ENCODE peak calls at places on chromosomes 6 and 20, in nine cellular contexts. H, M, G, K, V, Q, N, I and R are unnamed samples.

GRCh38 chr6:142784344-142784743 is 160.6 kb downstream of the HIVEP2 start:
- DNase-seq in H (no peak), M (no peak), G (no peak), K (peak), V (no peak), Q (no peak), N (no peak), I (no peak), R (no peak)

GRCh38 chr20:25197870-25198190 is 2.3 kb downstream of the ENTPD6 start:
- DNase-seq in H (no peak), M (no peak), G (no peak), K (no peak), V (no peak), Q (no peak), N (no peak), I (no peak), R (no peak)

GRCh38 chr20:2206957-2207769 is 88.6 kb upstream of the TGM3 start:
- DNase-seq in H (peak), M (peak), G (peak), K (peak), V (peak), Q (peak), N (peak), I (peak), R (peak)

GRCh38 chr6:27553123-27553904 is 80.4 kb upstream of the ZNF184 start:
- DNase-seq in H (no peak), M (peak), G (no peak), K (peak), V (no peak), Q (no peak), N (no peak), I (peak), R (peak)

GRCh38 chr20:13249118-13249859 is 28.2 kb downstream of the ISM1 start:
- DNase-seq in H (no peak), M (no peak), G (no peak), K (no peak), V (no peak), Q (peak), N (no peak), I (no peak), R (no peak)

GRCh38 chr20:10622657-10623418 is 51.0 kb downstream of the JAG1 start:
- DNase-seq in H (no peak), M (no peak), G (no peak), K (peak), V (no peak), Q (peak), N (peak), I (no peak), R (peak)

GRCh38 chr20:42531675-42531985 is 658.1 kb downstream of the PTPRT start:
- DNase-seq in H (no peak), M (no peak), G (no peak), K (no peak), V (no peak), Q (no peak), N (no peak), I (no peak), R (no peak)

GRCh38 chr6:3862038-3862437 is 12.9 kb downstream of the FAM50B start:
- DNase-seq in H (no peak), M (no peak), G (no peak), K (no peak), V (no peak), Q (no peak), N (no peak), I (no peak), R (no peak)

GRCh38 chr6:167736486-167737204 is 90.1 kb upstream of the AFDN start:
- DNase-seq in H (no peak), M (no peak), G (no peak), K (no peak), V (no peak), Q (no peak), N (no peak), I (no peak), R (no peak)

GRCh38 chr20:48721324-48722001 is 106.3 kb downstream of the PREX1 start:
- DNase-seq in H (no peak), M (no peak), G (no peak), K (no peak), V (no peak), Q (no peak), N (no peak), I (no peak), R (no peak)

GRCh38 chr20:44787299-44787698 is 23.0 kb downstream of the RIMS4 start:
- DNase-seq in H (no peak), M (no peak), G (no peak), K (no peak), V (no peak), Q (no peak), N (no peak), I (no peak), R (no peak)

GRCh38 chr20:49701313-49701731 is 12.4 kb downstream of the B4GALT5 start:
- DNase-seq in H (no peak), M (no peak), G (peak), K (no peak), V (no peak), Q (no peak), N (no peak), I (peak), R (no peak)

GRCh38 chr6:31738048-31738979 is 1.5 kb upstream of the MSH5 start:
- DNase-seq in H (no peak), M (peak), G (peak), K (peak), V (peak), Q (peak), N (peak), I (no peak), R (no peak)

GRCh38 chr6:56978530-56978929 is 23.6 kb downstream of the BEND6 start:
- DNase-seq in H (no peak), M (no peak), G (no peak), K (no peak), V (no peak), Q (no peak), N (no peak), I (no peak), R (no peak)

GRCh38 chr6:37033255-37033654 is 27.8 kb downstream of the FGD2 start:
- DNase-seq in H (no peak), M (no peak), G (no peak), K (no peak), V (peak), Q (no peak), N (no peak), I (no peak), R (peak)

GRCh38 chr20:2874456-2874855 is 1.2 kb downstream of the PTPRA start:
- DNase-seq in H (no peak), M (no peak), G (no peak), K (no peak), V (no peak), Q (no peak), N (no peak), I (no peak), R (no peak)

GRCh38 chr6:132933085-132933484 is 118.7 kb downstream of the RPS12 start:
- DNase-seq in H (no peak), M (no peak), G (no peak), K (peak), V (no peak), Q (no peak), N (no peak), I (peak), R (no peak)

GRCh38 chr20:16475225-16475624 is 98.0 kb downstream of the KIF16B start:
- DNase-seq in H (no peak), M (no peak), G (no peak), K (peak), V (no peak), Q (no peak), N (peak), I (no peak), R (no peak)

GRCh38 chr20:35171753-35172433 is at the start of gene PROCR:
- DNase-seq in H (no peak), M (peak), G (peak), K (peak), V (no peak), Q (peak), N (peak), I (peak), R (peak)

GRCh38 chr6:169867751-169868191 is 116.3 kb downstream of the ERMARD start:
- DNase-seq in H (no peak), M (no peak), G (no peak), K (no peak), V (no peak), Q (no peak), N (no peak), I (no peak), R (no peak)

GRCh38 chr6:158031445-158032353 is 50.0 kb downstream of the SYNJ2 start:
- DNase-seq in H (no peak), M (no peak), G (peak), K (peak), V (no peak), Q (no peak), N (no peak), I (no peak), R (peak)

GRCh38 chr6:76764057-76764456 is 691.6 kb upstream of the IMPG1 start:
- DNase-seq in H (no peak), M (no peak), G (no peak), K (no peak), V (no peak), Q (no peak), N (no peak), I (no peak), R (no peak)

GRCh38 chr6:46734867-46735719 is at the start of gene PLA2G7:
- DNase-seq in H (no peak), M (peak), G (no peak), K (peak), V (no peak), Q (no peak), N (no peak), I (peak), R (peak)

GRCh38 chr6:63352587-63353281 is 33.0 kb upstream of the LGSN start:
- DNase-seq in H (no peak), M (peak), G (peak), K (peak), V (no peak), Q (peak), N (peak), I (no peak), R (peak)

GRCh38 chr6:168514216-168514615 is 73.2 kb downstream of the SMOC2 start:
- DNase-seq in H (no peak), M (peak), G (no peak), K (no peak), V (no peak), Q (peak), N (peak), I (no peak), R (no peak)

GRCh38 chr6:11536795-11537194 is 754 bp upstream of the TMEM170B start:
- DNase-seq in H (no peak), M (no peak), G (no peak), K (no peak), V (no peak), Q (peak), N (no peak), I (no peak), R (no peak)

GRCh38 chr20:13865156-13865555 is 80.3 kb downstream of the NDUFAF5 start:
- DNase-seq in H (no peak), M (no peak), G (no peak), K (peak), V (no peak), Q (no peak), N (no peak), I (no peak), R (no peak)

GRCh38 chr6:3841711-3842565 is 7.2 kb upstream of the FAM50B start:
- DNase-seq in H (no peak), M (peak), G (no peak), K (peak), V (no peak), Q (no peak), N (peak), I (no peak), R (no peak)

GRCh38 chr6:46217671-46218131 is 46.9 kb upstream of the ENPP5 start:
- DNase-seq in H (no peak), M (peak), G (no peak), K (no peak), V (no peak), Q (no peak), N (no peak), I (no peak), R (no peak)

GRCh38 chr6:154479388-154480143 is 30.9 kb downstream of the CNKSR3 start:
- DNase-seq in H (no peak), M (no peak), G (no peak), K (peak), V (no peak), Q (no peak), N (no peak), I (no peak), R (no peak)

GRCh38 chr6:80728830-80729229 is 622.4 kb downstream of the BCKDHB start:
- DNase-seq in H (no peak), M (no peak), G (no peak), K (no peak), V (no peak), Q (no peak), N (no peak), I (no peak), R (no peak)

GRCh38 chr6:31919624-31920303 is 7.8 kb upstream of the C2 start:
- DNase-seq in H (no peak), M (no peak), G (no peak), K (no peak), V (no peak), Q (no peak), N (no peak), I (no peak), R (no peak)

GRCh38 chr6:134132494-134133141 is 80.2 kb upstream of the SLC2A12 start:
- DNase-seq in H (no peak), M (peak), G (no peak), K (peak), V (no peak), Q (no peak), N (no peak), I (no peak), R (no peak)

GRCh38 chr6:107820571-107821261 is 3.4 kb downstream of the SCML4 start:
- DNase-seq in H (no peak), M (peak), G (no peak), K (peak), V (no peak), Q (no peak), N (no peak), I (peak), R (peak)

GRCh38 chr20:53847118-53847842 is 223.1 kb downstream of the BCAS1 start:
- DNase-seq in H (no peak), M (no peak), G (peak), K (no peak), V (no peak), Q (no peak), N (no peak), I (no peak), R (no peak)